ENCODE peak calls at places on chromosomes 5 and 9, in ten cellular contexts. L is uterus, Q is upper lobe of right lung, B is body of pancreas, O is cardiac muscle cell, M is A549, Z is astrocyte of the spinal cord, H is Peyer's patch, N is fibroblast of mammary gland, S is right lobe of liver. U is an unnamed sample.

GRCh38 chr9:122463828-122464632 is 13.7 kb downstream of the OR1J1 start:
- DNase-seq in H (no peak), S (no peak), M (peak), Q (no peak), O (peak), N (no peak), B (no peak), L (no peak), Z (no peak), U (no peak)

GRCh38 chr5:125198270-125198974 is 452.0 kb upstream of the ZNF608 start:
- DNase-seq in O (peak), B (peak), Z (peak), N (peak), M (no peak), Q (no peak), L (peak), S (peak), H (no peak), U (peak)

GRCh38 chr5:82359286-82359685 is 81.1 kb upstream of the RPS23 start:
- DNase-seq in Q (no peak), O (peak), S (no peak), M (no peak), H (no peak), Z (peak), N (peak), L (no peak), B (no peak), U (no peak)

GRCh38 chr5:146081685-146082084 is 23.7 kb downstream of the PLAC8L1 start:
- DNase-seq in N (no peak), S (no peak), H (no peak), Z (no peak), L (no peak), O (peak), M (no peak), B (no peak), Q (no peak), U (no peak)

GRCh38 chr5:172433513-172433912 is 20.8 kb downstream of the SH3PXD2B start:
- DNase-seq in Q (no peak), H (no peak), N (no peak), B (no peak), M (no peak), S (no peak), O (no peak), L (no peak), Z (no peak), U (no peak)

GRCh38 chr5:172188893-172189692 is 1.1 kb upstream of the STK10 start:
- DNase-seq in H (no peak), Z (peak), S (no peak), B (no peak), Q (no peak), L (no peak), O (no peak), M (no peak), N (no peak), U (no peak)

GRCh38 chr5:135570453-135570764 is 8.4 kb downstream of the CXCL14 start:
- DNase-seq in H (no peak), Z (no peak), O (no peak), S (no peak), L (no peak), M (no peak), N (no peak), B (no peak), Q (no peak), U (no peak)

GRCh38 chr9:132793606-132794580 is 84.2 kb downstream of the AK8 start:
- DNase-seq in O (no peak), Q (no peak), B (no peak), L (no peak), H (no peak), Z (no peak), M (no peak), S (no peak), N (no peak), U (no peak)

GRCh38 chr5:175700991-175701390 is 43.1 kb downstream of the HRH2 start:
- DNase-seq in Z (no peak), H (peak), B (no peak), M (peak), Q (peak), S (peak), L (no peak), N (no peak), O (peak), U (no peak)

GRCh38 chr9:115114541-115114940 is 3.4 kb downstream of the TNC start:
- DNase-seq in Z (no peak), Q (no peak), L (no peak), M (no peak), O (no peak), B (no peak), N (no peak), H (no peak), S (no peak), U (no peak)

GRCh38 chr5:146409081-146409671 is 38.0 kb upstream of the TCERG1 start:
- DNase-seq in N (peak), O (peak), B (no peak), L (no peak), S (no peak), Q (no peak), Z (peak), H (no peak), M (peak), U (peak)

GRCh38 chr9:109171926-109172325 is 4.9 kb upstream of the FRRS1L start:
- DNase-seq in H (no peak), Q (no peak), B (no peak), N (peak), Z (peak), M (no peak), L (no peak), S (no peak), O (peak), U (peak)

GRCh38 chr9:85715587-85715986 is 26.2 kb downstream of the AGTPBP1 start:
- DNase-seq in Z (no peak), M (no peak), S (no peak), Q (no peak), L (no peak), N (no peak), O (peak), H (no peak), B (peak), U (peak)

GRCh38 chr9:100428871-100429654 is 2.1 kb downstream of the MSANTD3 start:
- DNase-seq in O (peak), M (peak), Z (peak), S (no peak), H (no peak), Q (no peak), B (peak), N (peak), L (peak), U (peak)

GRCh38 chr9:15240927-15241326 is 66.1 kb downstream of the TTC39B start:
- DNase-seq in O (no peak), S (no peak), Q (no peak), M (no peak), B (no peak), H (no peak), N (no peak), Z (no peak), L (no peak), U (no peak)

GRCh38 chr5:174706997-174707548 is 17.3 kb upstream of the MSX2 start:
- DNase-seq in S (no peak), M (no peak), N (no peak), O (no peak), H (no peak), L (no peak), Z (no peak), B (no peak), Q (no peak), U (peak)

GRCh38 chr5:9784231-9784630 is 154.1 kb upstream of the TAS2R1 start:
- DNase-seq in Q (no peak), B (no peak), L (no peak), H (no peak), M (no peak), Z (no peak), N (no peak), S (no peak), O (no peak), U (no peak)

GRCh38 chr5:141824717-141825116 is 53.5 kb downstream of the PCDH1 start:
- DNase-seq in S (no peak), O (no peak), M (no peak), N (no peak), L (no peak), Q (no peak), B (no peak), Z (no peak), H (no peak), U (no peak)

GRCh38 chr5:141826674-141827073 is 51.5 kb downstream of the PCDH1 start:
- DNase-seq in S (no peak), Q (no peak), O (no peak), H (no peak), Z (no peak), N (no peak), L (peak), B (no peak), M (no peak), U (no peak)

GRCh38 chr5:141825241-141825671 is 53.0 kb downstream of the PCDH1 start:
- DNase-seq in H (no peak), O (no peak), Q (no peak), S (no peak), B (no peak), L (no peak), M (no peak), N (no peak), Z (no peak), U (no peak)

GRCh38 chr5:141828162-141828561 is 50.0 kb downstream of the PCDH1 start:
- DNase-seq in O (no peak), M (no peak), B (no peak), S (no peak), N (no peak), Z (no peak), H (no peak), Q (no peak), L (no peak), U (no peak)

DNA sequence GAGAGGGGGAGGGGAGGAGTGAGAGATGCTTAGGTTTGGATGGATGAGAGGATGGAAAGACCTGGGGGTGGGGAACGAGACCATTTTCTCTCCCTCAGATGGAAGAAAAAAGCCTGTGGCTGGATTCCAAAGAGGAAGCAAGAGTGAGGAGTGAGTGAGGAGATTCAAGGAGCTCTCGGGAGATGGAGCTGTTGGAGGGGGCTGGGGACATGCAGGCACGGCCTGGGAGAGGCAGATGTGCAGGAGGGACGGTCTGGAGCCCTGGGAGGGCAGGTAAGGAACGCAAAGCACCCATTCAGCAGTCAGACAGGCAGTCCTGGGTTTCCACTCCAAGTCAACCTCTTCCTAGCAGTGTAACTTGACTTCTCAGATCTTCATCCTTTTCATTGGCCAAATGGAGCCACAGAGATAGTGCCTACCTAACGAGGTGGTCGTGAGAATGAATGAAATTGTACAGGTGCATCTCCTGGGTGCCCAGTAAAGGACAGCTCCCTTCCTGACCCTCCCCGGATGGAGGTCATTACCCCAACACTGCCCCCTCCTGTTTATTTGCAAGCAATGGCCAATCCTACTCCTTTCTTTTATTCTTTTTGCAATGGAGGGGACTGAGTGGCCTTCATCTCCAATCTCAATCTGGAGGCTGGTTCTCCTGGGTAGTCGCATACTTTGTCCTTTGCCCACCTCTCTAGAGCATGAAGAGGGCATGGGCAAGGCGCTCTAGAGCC is 52.2 kb downstream of the PCDH1 start:
- DNase-seq in L (no peak), M (peak), Z (no peak), Q (no peak), N (peak), B (no peak), H (no peak), O (no peak), S (no peak), U (peak)
- TF ChIP-seq CTCF in L (no peak), M (peak), Z (peak), Q (peak), N (peak), B (peak), H (peak), O (peak), S (peak), U (peak)

DNA sequence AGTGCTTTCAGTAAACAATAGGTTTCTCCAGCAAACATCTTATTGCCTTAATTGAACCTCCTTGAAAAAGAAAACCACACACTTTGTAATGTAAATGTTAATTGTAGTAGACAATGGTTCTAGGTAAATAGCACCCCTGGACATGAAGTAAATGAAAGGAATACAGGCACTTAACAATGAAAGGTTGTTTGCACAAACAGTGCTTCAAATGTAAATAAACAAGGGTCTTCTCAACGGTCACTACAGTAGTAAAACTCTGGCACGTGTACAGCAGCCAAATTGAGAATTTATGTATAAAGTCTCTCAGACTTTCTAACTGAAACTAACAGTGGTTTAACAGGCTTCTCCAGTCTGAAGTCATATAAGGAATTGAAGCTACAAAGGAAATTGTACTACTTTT is 218.4 kb downstream of the MEF2C start:
- DNase-seq in Q (no peak), L (no peak), Z (peak), S (no peak), B (no peak), O (no peak), H (no peak), N (no peak), M (no peak), U (no peak)
- H3K4me3 ChIP-seq in Q (no peak), L (no peak), Z (no peak), S (no peak), B (no peak), O (no peak), H (no peak), N (no peak), M (no peak), U (no peak)

DNA sequence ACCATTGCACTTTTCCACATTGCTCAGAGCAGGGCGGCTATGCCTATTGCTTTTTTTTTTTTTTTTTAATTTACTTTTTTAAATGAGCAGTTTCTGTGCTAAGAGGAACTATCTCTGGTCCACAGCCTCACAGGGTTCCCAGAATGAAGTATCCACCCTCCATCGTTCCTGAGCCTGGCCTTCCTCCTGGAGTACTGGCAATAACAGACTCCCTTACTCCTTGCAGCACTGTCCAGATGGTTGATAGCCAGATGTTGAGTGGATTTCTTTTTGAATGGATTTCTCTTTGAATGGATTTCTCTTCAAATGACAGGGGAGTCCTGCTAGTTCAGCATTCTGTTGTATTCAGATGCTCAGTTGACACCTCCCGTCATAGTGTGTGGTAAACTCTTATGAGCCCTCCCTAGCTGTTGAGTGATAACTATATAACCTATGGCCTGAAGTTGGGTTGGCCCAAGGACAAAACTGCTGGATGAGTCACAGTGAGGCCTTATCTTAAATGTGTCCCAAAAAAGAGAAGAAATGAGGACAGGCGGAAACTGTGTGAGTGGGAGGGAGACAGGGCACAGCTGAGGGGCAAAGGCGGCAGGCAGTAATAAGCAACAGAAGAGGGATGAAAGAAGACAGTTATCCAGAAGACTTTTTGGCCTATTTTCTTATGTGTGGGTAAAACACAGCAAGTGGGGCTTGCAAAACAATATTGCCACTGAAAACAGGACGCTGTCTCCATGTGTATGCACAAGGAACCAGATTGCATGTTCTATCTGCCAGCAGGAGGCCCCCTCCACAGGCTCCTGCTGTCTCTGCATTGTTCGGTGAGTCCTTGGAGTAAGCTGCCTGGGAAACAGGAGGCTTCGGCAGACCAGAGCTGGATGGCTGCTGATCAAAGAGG is 209.5 kb upstream of the S1PR3 start:
- DNase-seq in L (peak), O (peak), S (no peak), B (peak), N (peak), Q (no peak), M (peak), H (no peak), Z (peak), U (peak)
- TF ChIP-seq CTCF in L (peak), O (peak), S (no peak), B (no peak), N (peak), Q (peak), M (no peak), H (no peak), Z (peak), U (peak)

GRCh38 chr9:113594484-113595299 is 131.2 kb downstream of the RGS3 start:
- DNase-seq in N (no peak), O (no peak), Q (no peak), L (no peak), M (no peak), Z (no peak), S (peak), B (peak), H (peak), U (no peak)

GRCh38 chr9:113597390-113598241 is 134.1 kb downstream of the RGS3 start:
- DNase-seq in B (no peak), Z (no peak), N (no peak), H (peak), S (peak), L (no peak), M (no peak), O (no peak), Q (no peak), U (no peak)

GRCh38 chr9:113598883-113599282 is 135.4 kb downstream of the RGS3 start:
- DNase-seq in O (no peak), M (no peak), B (no peak), Q (no peak), S (no peak), N (no peak), Z (no peak), H (no peak), L (no peak), U (no peak)

GRCh38 chr9:113598451-113598850 is 134.9 kb downstream of the RGS3 start:
- DNase-seq in B (no peak), H (peak), L (no peak), S (peak), Q (no peak), M (no peak), Z (no peak), O (no peak), N (no peak), U (no peak)

GRCh38 chr9:113596616-113597320 is 133.2 kb downstream of the RGS3 start:
- DNase-seq in S (peak), O (no peak), Z (no peak), Q (no peak), H (no peak), B (no peak), L (no peak), N (no peak), M (no peak), U (no peak)
- H3K4me3 ChIP-seq in S (no peak), O (no peak), Z (peak), Q (peak), H (no peak), B (no peak), L (no peak), N (no peak), M (no peak), U (no peak)

GRCh38 chr9:89945133-89945532 is 340.3 kb downstream of the GADD45G start:
- DNase-seq in O (no peak), S (no peak), H (no peak), M (no peak), B (no peak), L (no peak), Q (no peak), N (no peak), Z (no peak), U (no peak)
- TF ChIP-seq CTCF in O (peak), S (no peak), H (no peak), M (no peak), B (no peak), L (no peak), Q (peak), N (peak), Z (peak), U (peak)